ENCODE peak calls at places on chromosomes 13 and 19, in nine cellular contexts. B is AG04450, R is T-helper 2 cell, T is epithelial cell of proximal tubule, N is amygdala, I is nephron progenitor cell, Y is NB4, U is GM23338, G is astrocyte of the spinal cord. P is an unnamed sample.

GRCh38 chr19:21440321-21440720 is 43.4 kb downstream of the ZNF493 start:
- DNase-seq in B (no peak), R (no peak), T (no peak), N (no peak), I (no peak), Y (no peak), U (no peak), G (no peak), P (no peak)

GRCh38 chr19:15675560-15675959 is 2.7 kb downstream of the CYP4F12 start:
- DNase-seq in B (no peak), R (no peak), T (no peak), N (no peak), I (no peak), Y (peak; percentile 42), U (no peak), G (no peak), P (no peak)

GRCh38 chr19:48499352-48500090 is 12.1 kb downstream of the LMTK3 start:
- DNase-seq in B (no peak), R (no peak), T (no peak), N (no peak), I (no peak), Y (no peak), U (no peak), G (no peak), P (no peak)

GRCh38 chr19:17855333-17856152 is 4.2 kb upstream of the RPL18A start:
- DNase-seq in B (no peak), R (peak; percentile 80), T (no peak), N (peak; percentile 70), I (peak; percentile 97), Y (peak; percentile 75), U (peak; percentile 89), G (peak; percentile 46), P (peak; percentile 72)

GRCh38 chr19:7294571-7295212 is 478 bp upstream of the INSR start:
- DNase-seq in B (no peak), R (no peak), T (no peak), N (peak; percentile 47), I (peak; percentile 53), Y (peak; percentile 90), U (peak; percentile 56), G (peak; percentile 14), P (no peak)

GRCh38 chr19:18118420-18119242 is 21.1 kb downstream of the MAST3 start:
- DNase-seq in B (no peak), R (no peak), T (no peak), N (peak; percentile 16), I (no peak), Y (no peak), U (no peak), G (no peak), P (no peak)

GRCh38 chr13:37736040-37736439 is 133.5 kb downstream of the TRPC4 start:
- DNase-seq in B (no peak), R (no peak), T (no peak), N (no peak), I (no peak), Y (no peak), U (no peak), G (no peak), P (no peak)

GRCh38 chr19:51439021-51439465 is 19.2 kb downstream of the SIGLEC8 start:
- DNase-seq in B (no peak), R (peak; percentile 72), T (no peak), N (no peak), I (no peak), Y (peak; percentile 67), U (peak; percentile 76), G (no peak), P (no peak)

GRCh38 chr13:25085125-25085742 is 10.7 kb upstream of the PABPC3 start:
- DNase-seq in B (no peak), R (peak; percentile 22), T (peak; percentile 1), N (peak; percentile 31), I (peak; percentile 36), Y (peak; percentile 59), U (peak; percentile 84), G (peak; percentile 43), P (no peak)

GRCh38 chr19:17052439-17052838 is 22.8 kb downstream of the HAUS8 start:
- DNase-seq in B (no peak), R (peak; percentile 35), T (no peak), N (no peak), I (peak; percentile 48), Y (peak; percentile 68), U (peak; percentile 88), G (peak; percentile 42), P (no peak)

GRCh38 chr19:47232422-47233211 is 1.6 kb upstream of the BBC3 start:
- DNase-seq in B (no peak), R (peak; percentile 38), T (no peak), N (no peak), I (no peak), Y (peak; percentile 54), U (no peak), G (peak; percentile 51), P (no peak)

GRCh38 chr13:47723898-47724297 is 277.2 kb downstream of the SUCLA2 start:
- DNase-seq in B (no peak), R (no peak), T (no peak), N (no peak), I (no peak), Y (no peak), U (peak; percentile 34), G (no peak), P (no peak)

GRCh38 chr13:65468628-65469027 is 1761.5 kb downstream of the PCDH9 start:
- DNase-seq in B (no peak), R (no peak), T (no peak), N (no peak), I (no peak), Y (peak; percentile 8), U (no peak), G (peak; percentile 13), P (no peak)

GRCh38 chr13:61500176-61500575 is 84.5 kb upstream of the PCDH20 start:
- DNase-seq in B (no peak), R (no peak), T (no peak), N (no peak), I (no peak), Y (no peak), U (no peak), G (no peak), P (no peak)

GRCh38 chr19:18340990-18341868 is 831 bp downstream of the PGPEP1 start:
- DNase-seq in B (no peak), R (peak; percentile 80), T (no peak), N (peak; percentile 23), I (peak; percentile 40), Y (peak; percentile 87), U (peak; percentile 47), G (peak; percentile 55), P (peak; percentile 28)

GRCh38 chr13:75986818-75987217 is 350.7 kb downstream of the LMO7 start:
- DNase-seq in B (no peak), R (no peak), T (no peak), N (no peak), I (no peak), Y (no peak), U (no peak), G (no peak), P (no peak)

P was measured in effector memory CD4-positive, alpha-beta T cell.